ENCODE peak calls at places on chromosomes 3 and 15, in six cellular contexts. B, W, R, E, K and Z are unnamed samples.

GRCh38 chr3:12318758-12319621 is 30.1 kb downstream of the PPARG start:
- DNase-seq in B (no peak), W (no peak), R (no peak), E (no peak), K (no peak), Z (no peak)

GRCh38 chr15:72861511-72861910 is 78.0 kb upstream of the ADPGK start:
- DNase-seq in B (no peak), W (no peak), R (no peak), E (no peak), K (no peak), Z (no peak)

GRCh38 chr3:148642214-148642613 is 55.5 kb upstream of the AGTR1 start:
- DNase-seq in B (no peak), W (no peak), R (no peak), E (no peak), K (no peak), Z (no peak)

GRCh38 chr3:71217640-71218222 is 365.8 kb downstream of the FOXP1 start:
- DNase-seq in B (no peak), W (no peak), R (no peak), E (no peak), K (no peak), Z (no peak)

GRCh38 chr15:61682891-61683500 is 377.3 kb downstream of the VPS13C start:
- DNase-seq in B (no peak), W (no peak), R (no peak), E (no peak), K (no peak), Z (no peak)

GRCh38 chr3:159764211-159765024 is 224.2 kb upstream of the IL12A start:
- DNase-seq in B (no peak), W (peak), R (peak), E (peak), K (peak), Z (peak)

GRCh38 chr3:185900228-185900627 is 37.6 kb downstream of the TRA2B start:
- DNase-seq in B (no peak), W (peak), R (no peak), E (no peak), K (no peak), Z (no peak)

GRCh38 chr3:157093096-157093495 is 66.9 kb downstream of the CCNL1 start:
- DNase-seq in B (no peak), W (peak), R (no peak), E (no peak), K (no peak), Z (no peak)

GRCh38 chr3:112097378-112097777 is 11.2 kb downstream of the C3orf52 start:
- DNase-seq in B (no peak), W (peak), R (peak), E (no peak), K (no peak), Z (no peak)

GRCh38 chr3:73401616-73402265 is 223.0 kb downstream of the PDZRN3 start:
- DNase-seq in B (no peak), W (peak), R (no peak), E (no peak), K (peak), Z (no peak)

GRCh38 chr3:39166134-39166710 is 12.8 kb upstream of the CSRNP1 start:
- DNase-seq in B (no peak), W (no peak), R (no peak), E (no peak), K (no peak), Z (peak)